ENCODE peak calls at places on chromosome 3, in seven cellular contexts. One of them, this sample, is unnamed.
A peak's percentile ranks its signal among the peaks of the same experiment; 100 is the strongest.

GRCh38 chr3:136465296-136465695 is 215.2 kb downstream of the PCCB start:
- DNase-seq in HFF-Myc: no peak
- DNase-seq in AG08395: peak; percentile 25
- DNase-seq in globus pallidus: no peak
- DNase-seq in activated CD4-positive, alpha-beta T cell treated with anti-CD3 and anti-CD28 coated beads, Interleukin-2, amount 10 ng/mL, durations not matched to agents 7 days and 5 days: no peak
- DNase-seq in nucleus accumbens: no peak
- DNase-seq in AG10803: peak; percentile 53
- DNase-seq in this sample: peak; percentile 28

GRCh38 chr3:4834403-4834866 is 144.8 kb upstream of the BHLHE40 start:
- DNase-seq in HFF-Myc: no peak
- DNase-seq in AG08395: no peak
- DNase-seq in globus pallidus: no peak
- DNase-seq in activated CD4-positive, alpha-beta T cell treated with anti-CD3 and anti-CD28 coated beads, Interleukin-2, amount 10 ng/mL, durations not matched to agents 7 days and 5 days: peak; percentile 78
- DNase-seq in nucleus accumbens: no peak
- DNase-seq in AG10803: no peak
- DNase-seq in this sample: no peak

GRCh38 chr3:147618636-147619035 is 209.5 kb downstream of the ZIC1 start:
- DNase-seq in HFF-Myc: no peak
- DNase-seq in AG08395: no peak
- DNase-seq in globus pallidus: no peak
- DNase-seq in activated CD4-positive, alpha-beta T cell treated with anti-CD3 and anti-CD28 coated beads, Interleukin-2, amount 10 ng/mL, durations not matched to agents 7 days and 5 days: no peak
- DNase-seq in nucleus accumbens: no peak
- DNase-seq in AG10803: no peak
- DNase-seq in this sample: no peak

GRCh38 chr3:28317438-28318022 is 31.0 kb upstream of the ZCWPW2 start:
- DNase-seq in HFF-Myc: no peak
- DNase-seq in AG08395: peak; percentile 58
- DNase-seq in globus pallidus: peak; percentile 24
- DNase-seq in activated CD4-positive, alpha-beta T cell treated with anti-CD3 and anti-CD28 coated beads, Interleukin-2, amount 10 ng/mL, durations not matched to agents 7 days and 5 days: peak; percentile 58
- DNase-seq in nucleus accumbens: no peak
- DNase-seq in AG10803: peak; percentile 40
- DNase-seq in this sample: peak; percentile 60

GRCh38 chr3:150450906-150451305 is 42.8 kb downstream of the TSC22D2 start:
- DNase-seq in HFF-Myc: no peak
- DNase-seq in AG08395: no peak
- DNase-seq in globus pallidus: no peak
- DNase-seq in activated CD4-positive, alpha-beta T cell treated with anti-CD3 and anti-CD28 coated beads, Interleukin-2, amount 10 ng/mL, durations not matched to agents 7 days and 5 days: no peak
- DNase-seq in nucleus accumbens: no peak
- DNase-seq in AG10803: no peak
- DNase-seq in this sample: peak; percentile 43

GRCh38 chr3:183878071-183878470 is 6.6 kb downstream of the PARL start:
- DNase-seq in HFF-Myc: no peak
- DNase-seq in AG08395: no peak
- DNase-seq in globus pallidus: peak; percentile 40
- DNase-seq in activated CD4-positive, alpha-beta T cell treated with anti-CD3 and anti-CD28 coated beads, Interleukin-2, amount 10 ng/mL, durations not matched to agents 7 days and 5 days: no peak
- DNase-seq in nucleus accumbens: no peak
- DNase-seq in AG10803: no peak
- DNase-seq in this sample: no peak

GRCh38 chr3:72590732-72591192 is 257.5 kb downstream of the SHQ1 start:
- DNase-seq in HFF-Myc: no peak
- DNase-seq in AG08395: no peak
- DNase-seq in globus pallidus: no peak
- DNase-seq in activated CD4-positive, alpha-beta T cell treated with anti-CD3 and anti-CD28 coated beads, Interleukin-2, amount 10 ng/mL, durations not matched to agents 7 days and 5 days: no peak
- DNase-seq in nucleus accumbens: no peak
- DNase-seq in AG10803: no peak
- DNase-seq in this sample: no peak

GRCh38 chr3:102207173-102207572 is 227.6 kb upstream of the ZPLD1 start:
- DNase-seq in HFF-Myc: no peak
- DNase-seq in AG08395: peak; percentile 52
- DNase-seq in globus pallidus: no peak
- DNase-seq in activated CD4-positive, alpha-beta T cell treated with anti-CD3 and anti-CD28 coated beads, Interleukin-2, amount 10 ng/mL, durations not matched to agents 7 days and 5 days: no peak
- DNase-seq in nucleus accumbens: no peak
- DNase-seq in AG10803: peak; percentile 95
- DNase-seq in this sample: peak; percentile 21

GRCh38 chr3:151869186-151869585 is 4.3 kb upstream of the SUCNR1 start:
- DNase-seq in HFF-Myc: no peak
- DNase-seq in AG08395: no peak
- DNase-seq in globus pallidus: no peak
- DNase-seq in activated CD4-positive, alpha-beta T cell treated with anti-CD3 and anti-CD28 coated beads, Interleukin-2, amount 10 ng/mL, durations not matched to agents 7 days and 5 days: no peak
- DNase-seq in nucleus accumbens: no peak
- DNase-seq in AG10803: no peak
- DNase-seq in this sample: no peak

GRCh38 chr3:33892655-33893054 is 94.2 kb downstream of the PDCD6IP start:
- DNase-seq in HFF-Myc: no peak
- DNase-seq in AG08395: no peak
- DNase-seq in globus pallidus: no peak
- DNase-seq in activated CD4-positive, alpha-beta T cell treated with anti-CD3 and anti-CD28 coated beads, Interleukin-2, amount 10 ng/mL, durations not matched to agents 7 days and 5 days: no peak
- DNase-seq in nucleus accumbens: no peak
- DNase-seq in AG10803: no peak
- DNase-seq in this sample: no peak

GRCh38 chr3:135041586-135041985 is 246.5 kb downstream of the EPHB1 start:
- DNase-seq in HFF-Myc: no peak
- DNase-seq in AG08395: no peak
- DNase-seq in globus pallidus: no peak
- DNase-seq in activated CD4-positive, alpha-beta T cell treated with anti-CD3 and anti-CD28 coated beads, Interleukin-2, amount 10 ng/mL, durations not matched to agents 7 days and 5 days: no peak
- DNase-seq in nucleus accumbens: no peak
- DNase-seq in AG10803: peak; percentile 24
- DNase-seq in this sample: peak; percentile 18

GRCh38 chr3:21041621-21042020 is 709.4 kb downstream of the ZNF385D start:
- DNase-seq in HFF-Myc: no peak
- DNase-seq in AG08395: peak; percentile 38
- DNase-seq in globus pallidus: no peak
- DNase-seq in activated CD4-positive, alpha-beta T cell treated with anti-CD3 and anti-CD28 coated beads, Interleukin-2, amount 10 ng/mL, durations not matched to agents 7 days and 5 days: no peak
- DNase-seq in nucleus accumbens: no peak
- DNase-seq in AG10803: peak; percentile 75
- DNase-seq in this sample: peak; percentile 70

GRCh38 chr3:101842245-101842934 is 6.9 kb upstream of the NFKBIZ start:
- DNase-seq in HFF-Myc: no peak
- DNase-seq in AG08395: peak; percentile 53
- DNase-seq in globus pallidus: no peak
- DNase-seq in activated CD4-positive, alpha-beta T cell treated with anti-CD3 and anti-CD28 coated beads, Interleukin-2, amount 10 ng/mL, durations not matched to agents 7 days and 5 days: no peak
- DNase-seq in nucleus accumbens: no peak
- DNase-seq in AG10803: peak; percentile 75
- DNase-seq in this sample: no peak

GRCh38 chr3:182920515-182921084 is 59.7 kb downstream of the DCUN1D1 start:
- DNase-seq in HFF-Myc: no peak
- DNase-seq in AG08395: no peak
- DNase-seq in globus pallidus: no peak
- DNase-seq in activated CD4-positive, alpha-beta T cell treated with anti-CD3 and anti-CD28 coated beads, Interleukin-2, amount 10 ng/mL, durations not matched to agents 7 days and 5 days: no peak
- DNase-seq in nucleus accumbens: no peak
- DNase-seq in AG10803: no peak
- DNase-seq in this sample: no peak

GRCh38 chr3:33980252-33980651 is 181.8 kb downstream of the PDCD6IP start:
- DNase-seq in HFF-Myc: peak; percentile 19
- DNase-seq in AG08395: peak; percentile 85
- DNase-seq in globus pallidus: no peak
- DNase-seq in activated CD4-positive, alpha-beta T cell treated with anti-CD3 and anti-CD28 coated beads, Interleukin-2, amount 10 ng/mL, durations not matched to agents 7 days and 5 days: no peak
- DNase-seq in nucleus accumbens: no peak
- DNase-seq in AG10803: peak; percentile 84
- DNase-seq in this sample: peak; percentile 74

GRCh38 chr3:134625885-134626741 is 24.7 kb downstream of the KY start:
- DNase-seq in HFF-Myc: no peak
- DNase-seq in AG08395: no peak
- DNase-seq in globus pallidus: no peak
- DNase-seq in activated CD4-positive, alpha-beta T cell treated with anti-CD3 and anti-CD28 coated beads, Interleukin-2, amount 10 ng/mL, durations not matched to agents 7 days and 5 days: no peak
- DNase-seq in nucleus accumbens: no peak
- DNase-seq in AG10803: no peak
- DNase-seq in this sample: no peak

GRCh38 chr3:129207347-129207947 is 23.8 kb upstream of the CNBP start:
- DNase-seq in HFF-Myc: no peak
- DNase-seq in AG08395: no peak
- DNase-seq in globus pallidus: peak; percentile 49
- DNase-seq in activated CD4-positive, alpha-beta T cell treated with anti-CD3 and anti-CD28 coated beads, Interleukin-2, amount 10 ng/mL, durations not matched to agents 7 days and 5 days: no peak
- DNase-seq in nucleus accumbens: no peak
- DNase-seq in AG10803: no peak
- DNase-seq in this sample: peak; percentile 43

GRCh38 chr3:11154953-11155325 is 646 bp downstream of the HRH1 start:
- DNase-seq in HFF-Myc: no peak
- DNase-seq in AG08395: no peak
- DNase-seq in globus pallidus: no peak
- DNase-seq in activated CD4-positive, alpha-beta T cell treated with anti-CD3 and anti-CD28 coated beads, Interleukin-2, amount 10 ng/mL, durations not matched to agents 7 days and 5 days: no peak
- DNase-seq in nucleus accumbens: no peak
- DNase-seq in AG10803: no peak
- DNase-seq in this sample: peak; percentile 43

GRCh38 chr3:124512881-124513609 is 217.2 kb upstream of the UMPS start:
- DNase-seq in HFF-Myc: no peak
- DNase-seq in AG08395: no peak
- DNase-seq in globus pallidus: no peak
- DNase-seq in activated CD4-positive, alpha-beta T cell treated with anti-CD3 and anti-CD28 coated beads, Interleukin-2, amount 10 ng/mL, durations not matched to agents 7 days and 5 days: no peak
- DNase-seq in nucleus accumbens: no peak
- DNase-seq in AG10803: no peak
- DNase-seq in this sample: no peak

GRCh38 chr3:29514912-29515311 is 234.0 kb downstream of the RBMS3 start:
- DNase-seq in HFF-Myc: no peak
- DNase-seq in AG08395: no peak
- DNase-seq in globus pallidus: no peak
- DNase-seq in activated CD4-positive, alpha-beta T cell treated with anti-CD3 and anti-CD28 coated beads, Interleukin-2, amount 10 ng/mL, durations not matched to agents 7 days and 5 days: no peak
- DNase-seq in nucleus accumbens: no peak
- DNase-seq in AG10803: no peak
- DNase-seq in this sample: no peak

GRCh38 chr3:170848294-170848917 is 21.6 kb downstream of the RPL22L1 start:
- DNase-seq in HFF-Myc: no peak
- DNase-seq in AG08395: peak; percentile 53
- DNase-seq in globus pallidus: no peak
- DNase-seq in activated CD4-positive, alpha-beta T cell treated with anti-CD3 and anti-CD28 coated beads, Interleukin-2, amount 10 ng/mL, durations not matched to agents 7 days and 5 days: no peak
- DNase-seq in nucleus accumbens: no peak
- DNase-seq in AG10803: peak; percentile 40
- DNase-seq in this sample: peak; percentile 69

GRCh38 chr3:120418866-120419490 is 31.8 kb downstream of the FSTL1 start:
- DNase-seq in HFF-Myc: no peak
- DNase-seq in AG08395: no peak
- DNase-seq in globus pallidus: peak; percentile 62
- DNase-seq in activated CD4-positive, alpha-beta T cell treated with anti-CD3 and anti-CD28 coated beads, Interleukin-2, amount 10 ng/mL, durations not matched to agents 7 days and 5 days: peak; percentile 47
- DNase-seq in nucleus accumbens: peak; percentile 60
- DNase-seq in AG10803: no peak
- DNase-seq in this sample: no peak

GRCh38 chr3:64270143-64270542 is 44.9 kb upstream of the PRICKLE2 start:
- DNase-seq in HFF-Myc: no peak
- DNase-seq in AG08395: no peak
- DNase-seq in globus pallidus: no peak
- DNase-seq in activated CD4-positive, alpha-beta T cell treated with anti-CD3 and anti-CD28 coated beads, Interleukin-2, amount 10 ng/mL, durations not matched to agents 7 days and 5 days: no peak
- DNase-seq in nucleus accumbens: no peak
- DNase-seq in AG10803: no peak
- DNase-seq in this sample: no peak

GRCh38 chr3:13617097-13617738 is 68.3 kb downstream of the FBLN2 start:
- DNase-seq in HFF-Myc: no peak
- DNase-seq in AG08395: no peak
- DNase-seq in globus pallidus: no peak
- DNase-seq in activated CD4-positive, alpha-beta T cell treated with anti-CD3 and anti-CD28 coated beads, Interleukin-2, amount 10 ng/mL, durations not matched to agents 7 days and 5 days: no peak
- DNase-seq in nucleus accumbens: no peak
- DNase-seq in AG10803: no peak
- DNase-seq in this sample: no peak

GRCh38 chr3:184222521-184222920 is 6.9 kb upstream of the VWA5B2 start:
- DNase-seq in HFF-Myc: no peak
- DNase-seq in AG08395: no peak
- DNase-seq in globus pallidus: no peak
- DNase-seq in activated CD4-positive, alpha-beta T cell treated with anti-CD3 and anti-CD28 coated beads, Interleukin-2, amount 10 ng/mL, durations not matched to agents 7 days and 5 days: no peak
- DNase-seq in nucleus accumbens: no peak
- DNase-seq in AG10803: peak; percentile 3
- DNase-seq in this sample: no peak

GRCh38 chr3:33722186-33722585 is 4.1 kb upstream of the CLASP2 start:
- DNase-seq in HFF-Myc: no peak
- DNase-seq in AG08395: no peak
- DNase-seq in globus pallidus: no peak
- DNase-seq in activated CD4-positive, alpha-beta T cell treated with anti-CD3 and anti-CD28 coated beads, Interleukin-2, amount 10 ng/mL, durations not matched to agents 7 days and 5 days: no peak
- DNase-seq in nucleus accumbens: no peak
- DNase-seq in AG10803: no peak
- DNase-seq in this sample: no peak

GRCh38 chr3:196422976-196423781 is 9.0 kb downstream of the UBXN7 start:
- DNase-seq in HFF-Myc: no peak
- DNase-seq in AG08395: no peak
- DNase-seq in globus pallidus: peak; percentile 35
- DNase-seq in activated CD4-positive, alpha-beta T cell treated with anti-CD3 and anti-CD28 coated beads, Interleukin-2, amount 10 ng/mL, durations not matched to agents 7 days and 5 days: no peak
- DNase-seq in nucleus accumbens: no peak
- DNase-seq in AG10803: no peak
- DNase-seq in this sample: no peak

GRCh38 chr3:47578691-47579632 is at the start of gene CSPG5:
- DNase-seq in HFF-Myc: no peak
- DNase-seq in AG08395: peak; percentile 30
- DNase-seq in globus pallidus: peak; percentile 15
- DNase-seq in activated CD4-positive, alpha-beta T cell treated with anti-CD3 and anti-CD28 coated beads, Interleukin-2, amount 10 ng/mL, durations not matched to agents 7 days and 5 days: peak; percentile 32
- DNase-seq in nucleus accumbens: peak; percentile 50
- DNase-seq in AG10803: no peak
- DNase-seq in this sample: peak; percentile 60